ENCODE peak calls at places on chromosome 15, in four cellular contexts. One of them, this sample, is unnamed. For H3K4me1, the result is how much of the 10 kb centered on the place peaks cover.

GRCh38 chr15:25182736-25183445 is 228.1 kb downstream of the SNRPN start:
- DNase-seq in adrenal gland: peak
- DNase-seq in A549: no peak
- DNase-seq in GM23338: peak
- DNase-seq in this sample: peak

GRCh38 chr15:68623301-68623892 is 44.6 kb downstream of the CORO2B start:
- DNase-seq in adrenal gland: no peak
- DNase-seq in A549: no peak
- DNase-seq in GM23338: no peak
- DNase-seq in this sample: no peak

GRCh38 chr15:25777047-25777446 is 86.1 kb downstream of the ATP10A start:
- DNase-seq in adrenal gland: no peak
- DNase-seq in A549: no peak
- DNase-seq in GM23338: no peak
- DNase-seq in this sample: no peak

GRCh38 chr15:54102704-54103103 is 124.5 kb downstream of the UNC13C start:
- DNase-seq in adrenal gland: no peak
- DNase-seq in A549: no peak
- DNase-seq in GM23338: no peak
- DNase-seq in this sample: no peak

GRCh38 chr15:51602484-51602883 is 20.1 kb downstream of the DMXL2 start:
- DNase-seq in adrenal gland: no peak
- DNase-seq in A549: no peak
- DNase-seq in GM23338: no peak
- DNase-seq in this sample: no peak

GRCh38 chr15:25183581-25184330 is 229.0 kb downstream of the SNRPN start:
- DNase-seq in adrenal gland: peak
- DNase-seq in A549: no peak
- DNase-seq in GM23338: no peak
- DNase-seq in this sample: no peak

GRCh38 chr15:70791248-70791647 is 27.9 kb upstream of the UACA start:
- DNase-seq in adrenal gland: no peak
- DNase-seq in A549: no peak
- DNase-seq in GM23338: no peak
- DNase-seq in this sample: no peak

GRCh38 chr15:69951511-69952209 is 146.1 kb downstream of the TLE3 start:
- DNase-seq in adrenal gland: no peak
- DNase-seq in A549: no peak
- DNase-seq in GM23338: no peak
- DNase-seq in this sample: no peak

GRCh38 chr15:67097893-67098740 is 32.7 kb downstream of the SMAD3 start:
- DNase-seq in adrenal gland: no peak
- DNase-seq in A549: no peak
- DNase-seq in GM23338: no peak
- DNase-seq in this sample: no peak

GRCh38 chr15:52104532-52105004 is 8.0 kb downstream of the BCL2L10 start:
- DNase-seq in adrenal gland: no peak
- DNase-seq in A549: no peak
- DNase-seq in GM23338: no peak
- DNase-seq in this sample: no peak

DNA sequence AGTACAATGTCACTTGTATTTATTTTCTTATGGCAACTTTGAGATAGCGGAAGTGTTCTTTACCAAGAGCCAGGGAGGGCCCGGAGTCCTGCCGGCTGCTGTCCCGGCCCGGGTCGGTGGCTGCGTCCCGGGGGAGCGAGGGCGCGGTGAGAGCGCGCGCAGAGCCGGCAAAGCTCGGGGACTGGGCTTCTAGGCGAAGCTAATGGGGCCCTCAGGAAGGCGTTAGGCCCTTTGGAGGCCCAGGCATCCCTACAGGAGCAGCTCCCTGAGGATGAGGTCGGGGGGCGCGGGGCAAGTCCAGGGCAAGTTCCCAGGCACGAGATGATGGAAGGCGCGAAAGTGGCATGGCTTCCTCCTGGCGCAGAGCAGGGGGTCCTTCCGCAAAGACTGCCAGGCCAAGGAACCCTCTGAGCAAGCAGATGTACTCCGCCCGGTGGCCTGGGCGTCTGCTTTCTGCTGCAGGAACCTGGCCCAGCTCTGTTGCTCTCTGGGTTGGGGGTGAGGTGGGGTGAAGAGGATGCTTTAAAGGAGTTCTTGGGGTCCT is 13.1 kb downstream of the NR2F2 start:
- DNase-seq in adrenal gland: peak
- DNase-seq in A549: no peak
- DNase-seq in GM23338: peak
- DNase-seq in this sample: no peak
- H3K4me3 ChIP-seq in adrenal gland: no peak
- H3K4me3 ChIP-seq in A549: no peak
- H3K4me3 ChIP-seq in GM23338: peak
- H3K4me3 ChIP-seq in this sample: no peak

DNA sequence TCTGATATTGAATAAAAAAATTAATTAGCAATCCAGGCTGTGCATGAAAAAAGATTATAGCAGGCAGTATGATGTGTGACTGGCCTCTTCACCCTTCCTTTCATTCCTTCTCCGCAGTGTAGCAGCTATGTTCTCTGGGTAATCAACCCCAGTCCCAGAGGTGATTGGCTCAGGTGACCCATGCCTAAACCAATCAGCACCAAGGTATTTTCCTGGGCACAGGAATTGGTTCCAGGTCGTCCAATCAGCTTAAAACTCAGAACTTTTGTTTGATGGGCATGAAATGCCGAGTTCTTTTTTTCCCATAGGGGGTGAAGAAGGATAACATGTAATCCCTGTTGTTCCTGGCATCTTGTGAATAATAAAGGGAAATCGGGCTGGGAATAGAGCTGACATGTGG is 5.8 kb upstream of the BNC1 start:
- DNase-seq in adrenal gland: no peak
- DNase-seq in A549: no peak
- DNase-seq in GM23338: peak
- DNase-seq in this sample: no peak
- H3K4me1 ChIP-seq in adrenal gland: under half
- H3K4me1 ChIP-seq in A549: under half
- H3K4me1 ChIP-seq in GM23338: under half
- H3K4me1 ChIP-seq in this sample: under half

DNA sequence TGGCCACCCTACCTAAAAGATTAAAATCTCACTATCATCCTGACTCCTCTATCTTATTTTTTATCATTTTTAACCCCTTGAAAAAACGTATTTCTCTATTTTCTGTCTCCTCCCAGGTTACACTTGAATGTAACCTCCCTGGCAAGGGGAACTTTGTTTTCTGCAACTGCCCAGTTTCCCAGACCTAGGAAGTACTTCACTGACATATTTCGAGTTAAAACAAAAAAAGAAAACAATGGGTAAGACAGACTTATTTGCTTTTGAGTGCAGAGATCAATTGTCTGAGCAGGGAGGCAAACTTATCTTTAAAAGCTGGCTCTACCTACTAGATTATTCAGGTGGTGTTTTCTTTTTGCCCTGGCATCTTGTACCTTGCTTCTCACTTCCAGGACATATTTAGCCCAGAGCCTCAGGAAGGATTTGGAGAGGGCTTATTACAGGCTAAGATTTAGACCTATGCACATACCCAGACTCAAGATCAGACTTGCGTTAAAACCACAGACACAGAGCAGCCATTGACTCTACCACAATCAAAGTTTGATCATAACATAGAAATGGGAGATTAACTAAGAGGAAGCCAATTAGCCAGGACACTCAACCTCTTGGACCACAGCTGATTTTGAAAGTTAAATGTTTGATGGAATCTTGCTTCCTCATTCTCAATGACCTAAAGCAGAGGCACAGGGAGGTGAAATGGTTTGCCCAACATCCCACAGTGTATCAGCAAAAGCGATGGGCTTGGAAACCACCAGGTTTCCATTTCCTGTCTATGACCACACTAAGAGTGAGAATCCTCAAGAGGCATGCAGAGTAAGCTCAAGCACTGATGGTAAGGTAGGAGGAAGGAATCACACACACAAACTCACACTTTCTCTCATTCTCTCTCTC is 169.5 kb upstream of the THBS1 start:
- DNase-seq in adrenal gland: no peak
- DNase-seq in A549: no peak
- DNase-seq in GM23338: no peak
- DNase-seq in this sample: no peak
- H3K4me3 ChIP-seq in adrenal gland: no peak
- H3K4me3 ChIP-seq in A549: no peak
- H3K4me3 ChIP-seq in GM23338: no peak
- H3K4me3 ChIP-seq in this sample: no peak

GRCh38 chr15:40083756-40084101 is 24.9 kb downstream of the BMF start:
- DNase-seq in adrenal gland: no peak
- DNase-seq in A549: no peak
- DNase-seq in GM23338: no peak
- DNase-seq in this sample: no peak
- H3K4me1 ChIP-seq in adrenal gland: under half
- H3K4me1 ChIP-seq in A549: under half
- H3K4me1 ChIP-seq in GM23338: under half
- H3K4me1 ChIP-seq in this sample: under half

DNA sequence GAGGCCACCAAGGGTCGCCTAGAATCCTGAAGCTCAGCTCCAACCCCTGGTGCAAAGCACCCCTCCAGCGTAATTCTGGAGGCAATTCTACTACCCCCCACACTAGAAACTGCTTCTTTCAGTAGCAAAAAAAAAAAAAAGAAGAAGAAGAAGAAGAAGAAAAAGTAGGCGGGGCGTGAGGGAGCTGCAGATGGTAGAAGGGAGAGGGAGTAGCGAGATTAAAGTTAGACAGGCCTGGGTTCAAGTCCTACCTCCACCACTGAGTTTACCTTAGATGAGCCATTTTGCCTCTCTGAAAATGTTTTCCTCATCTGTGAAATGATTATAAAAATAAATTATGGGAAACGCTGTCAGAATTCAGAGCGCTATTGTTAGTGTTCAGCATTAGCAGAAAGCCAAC is 913 bp downstream of the FAM174B start:
- DNase-seq in adrenal gland: no peak
- DNase-seq in A549: no peak
- DNase-seq in GM23338: no peak
- DNase-seq in this sample: no peak
- H3K4me3 ChIP-seq in adrenal gland: no peak
- H3K4me3 ChIP-seq in A549: peak
- H3K4me3 ChIP-seq in GM23338: peak
- H3K4me3 ChIP-seq in this sample: no peak

This sample was measured in iPS DF 6.9.